ENCODE peak calls at places on chromosomes 5 and 9, in seven cellular contexts. M is esophagus squamous epithelium, L is gastrocnemius medialis, J is A549, V is IMR-90, F is thyroid gland, E is HCT116. T is an unnamed sample. For H3K4me1, the result is how much of the 10 kb centered on the place peaks cover.

GRCh38 chr5:35198096-35198495 is 32.2 kb downstream of the PRLR start:
- DNase-seq in E (no peak), L (no peak), F (peak), J (no peak), M (no peak), V (peak), T (no peak)

GRCh38 chr5:174329738-174330137 is 284.2 kb downstream of the NSG2 start:
- DNase-seq in F (no peak), J (no peak), M (no peak), L (no peak), E (no peak), V (peak), T (no peak)

GRCh38 chr5:142200387-142200786 is 91.8 kb downstream of the NDFIP1 start:
- DNase-seq in L (no peak), M (no peak), E (no peak), J (no peak), V (no peak), F (no peak), T (no peak)

GRCh38 chr5:68548959-68549676 is 333.6 kb downstream of the PIK3R1 start:
- DNase-seq in V (peak), E (no peak), F (no peak), L (no peak), J (peak), M (no peak), T (no peak)

GRCh38 chr9:91857831-91858669 is 92.0 kb downstream of the ROR2 start:
- DNase-seq in F (no peak), E (no peak), M (no peak), L (no peak), J (no peak), V (no peak), T (peak)

GRCh38 chr5:82312373-82312856 is 34.3 kb upstream of the RPS23 start:
- DNase-seq in V (peak), J (peak), L (peak), E (peak), F (peak), M (no peak), T (no peak)

GRCh38 chr5:56475689-56476486 is 242.8 kb upstream of the ANKRD55 start:
- DNase-seq in V (peak), M (no peak), F (no peak), L (no peak), E (no peak), J (no peak), T (no peak)

GRCh38 chr9:98658965-98659364 is 49.8 kb downstream of the GABBR2 start:
- DNase-seq in J (no peak), L (no peak), E (no peak), M (no peak), V (peak), F (no peak), T (no peak)

GRCh38 chr9:99720455-99721050 is 101.1 kb upstream of the NR4A3 start:
- DNase-seq in V (peak), L (no peak), E (no peak), F (peak), M (no peak), J (no peak), T (no peak)

GRCh38 chr9:98860871-98861293 is 53.4 kb downstream of the GALNT12 start:
- DNase-seq in L (peak), F (peak), J (peak), M (no peak), V (peak), E (no peak), T (no peak)

GRCh38 chr5:122102825-122103224 is 24.8 kb upstream of the LOX start:
- DNase-seq in F (no peak), M (no peak), E (no peak), L (no peak), J (no peak), V (peak), T (no peak)

GRCh38 chr9:22237497-22238363 is 208.9 kb upstream of the DMRTA1 start:
- DNase-seq in M (no peak), F (no peak), E (peak), J (peak), V (peak), L (no peak), T (no peak)

GRCh38 chr9:109968702-109969450 is 188.9 kb downstream of the PALM2AKAP2 start:
- DNase-seq in J (no peak), M (no peak), F (peak), V (peak), E (no peak), L (no peak), T (no peak)

GRCh38 chr9:114777841-114778240 is 28.0 kb downstream of the TNFSF15 start:
- DNase-seq in F (no peak), M (no peak), V (no peak), J (no peak), E (no peak), L (no peak), T (no peak)

GRCh38 chr5:73591698-73592501 is 26.4 kb downstream of the UTP15 start:
- DNase-seq in E (no peak), L (no peak), V (peak), J (no peak), M (no peak), F (no peak), T (no peak)

GRCh38 chr9:131017067-131017466 is 8.1 kb downstream of the LAMC3 start:
- DNase-seq in E (no peak), F (no peak), L (no peak), V (no peak), M (no peak), J (no peak), T (no peak)

GRCh38 chr5:33824516-33825195 is 67.1 kb downstream of the ADAMTS12 start:
- DNase-seq in F (no peak), V (peak), J (no peak), E (no peak), L (no peak), M (no peak), T (no peak)

GRCh38 chr5:27308151-27308550 is 269.8 kb upstream of the CDH9 start:
- DNase-seq in J (no peak), V (peak), M (no peak), E (no peak), F (no peak), L (no peak), T (no peak)

GRCh38 chr5:54743997-54744788 is 226.6 kb downstream of the SNX18 start:
- DNase-seq in J (no peak), E (no peak), F (peak), V (peak), L (no peak), M (peak), T (peak)

GRCh38 chr9:121958530-121958929 is 134.6 kb downstream of the TTLL11 start:
- DNase-seq in E (no peak), L (no peak), M (no peak), V (peak), F (no peak), J (no peak), T (no peak)

GRCh38 chr9:93128011-93128714 is 5.9 kb downstream of the NINJ1 start:
- DNase-seq in M (no peak), L (no peak), E (no peak), F (no peak), V (no peak), J (no peak), T (peak)

GRCh38 chr9:17294822-17295624 is 160.2 kb downstream of the CNTLN start:
- DNase-seq in E (no peak), J (no peak), M (no peak), L (no peak), V (no peak), F (no peak), T (peak)

GRCh38 chr9:127828262-127829031 is 25.8 kb downstream of the FPGS start:
- DNase-seq in E (peak), J (peak), L (peak), F (peak), M (no peak), V (peak), T (peak)

GRCh38 chr5:109485030-109485429 is 75.3 kb upstream of the PJA2 start:
- DNase-seq in J (no peak), V (no peak), L (peak), M (no peak), E (no peak), F (peak), T (no peak)

GRCh38 chr5:68088302-68088701 is 127.3 kb upstream of the PIK3R1 start:
- DNase-seq in V (peak), F (no peak), E (no peak), J (no peak), M (no peak), L (no peak), T (no peak)

GRCh38 chr9:96490534-96491078 is 40.6 kb downstream of the HABP4 start:
- DNase-seq in J (no peak), E (no peak), L (no peak), F (no peak), M (no peak), V (no peak), T (no peak)

GRCh38 chr5:14581891-14582796 is 552 bp downstream of the OTULINL start:
- DNase-seq in F (peak), J (peak), V (no peak), L (peak), E (peak), M (no peak), T (peak)

GRCh38 chr9:14399736-14400657 is 86.1 kb upstream of the NFIB start:
- DNase-seq in F (no peak), J (no peak), L (no peak), V (no peak), E (no peak), M (no peak), T (no peak)
- TF ChIP-seq POLR2A in F (no peak), J (no peak), L (no peak), V (no peak), E (no peak), M (no peak), T (no peak)

DNA sequence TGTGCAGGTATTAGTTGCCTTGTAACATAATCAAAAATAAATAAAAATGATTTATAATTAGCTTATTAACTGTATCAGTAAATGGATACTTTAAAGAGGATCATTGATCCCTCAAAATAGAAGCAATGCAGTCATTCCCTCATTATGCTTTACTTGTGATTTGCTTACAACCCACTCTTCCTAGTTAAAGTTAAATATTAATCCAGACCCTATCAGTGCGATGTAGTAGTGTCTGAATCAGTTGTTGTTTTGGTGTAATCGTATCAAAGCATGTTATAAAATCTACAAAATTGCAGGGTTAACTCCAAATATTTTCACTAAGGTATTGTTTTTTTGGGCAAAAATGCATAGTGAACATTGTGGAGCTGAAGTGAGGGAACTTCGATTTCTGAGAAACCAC is 17.6 kb downstream of the TENT4A start:
- DNase-seq in V (no peak), F (no peak), J (no peak), M (no peak), L (no peak), E (no peak), T (no peak)
- H3K4me1 ChIP-seq in V (half or more), F (under half), J (under half), M (under half), L (half or more), E (under half), T (half or more)

DNA sequence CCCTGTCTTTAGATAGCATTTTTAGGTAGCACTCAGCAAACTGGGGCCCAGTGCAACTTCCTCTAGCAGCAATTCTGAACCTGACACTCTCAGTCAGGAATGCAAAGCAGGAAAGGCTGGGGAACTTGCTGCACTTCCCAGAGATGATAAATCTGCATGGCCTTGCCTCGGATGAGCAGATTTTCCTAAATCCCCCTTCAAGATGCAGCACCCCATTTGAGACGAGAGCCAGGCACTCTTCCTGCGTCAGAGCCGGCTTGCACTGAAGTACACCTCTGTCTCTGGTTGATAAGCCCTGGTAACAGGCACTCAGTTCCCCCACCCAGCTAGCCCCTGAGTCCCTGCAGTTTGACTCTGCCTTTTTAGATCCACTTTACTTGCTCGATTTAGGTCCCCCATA is 296.7 kb upstream of the PANK3 start:
- DNase-seq in L (no peak), F (no peak), E (no peak), M (no peak), J (no peak), V (no peak), T (no peak)
- TF ChIP-seq POLR2A in L (no peak), F (no peak), E (no peak), M (no peak), J (no peak), V (no peak), T (no peak)

GRCh38 chr9:35923598-35923926 is 14.3 kb downstream of the SPAAR start:
- DNase-seq in J (no peak), V (no peak), E (no peak), L (no peak), M (no peak), F (no peak), T (no peak)
- H3K4me1 ChIP-seq in J (under half), V (under half), E (under half), L (under half), M (under half), F (under half), T (under half)

GRCh38 chr5:134525687-134526482 is 415 bp downstream of the JADE2 start:
- DNase-seq in L (peak), E (no peak), M (no peak), F (peak), V (peak), J (peak), T (peak)
- TF ChIP-seq POLR2A in L (no peak), E (peak), M (peak), F (peak), V (peak), J (peak), T (no peak)

GRCh38 chr5:111741270-111741669 is 15.7 kb downstream of the NREP start:
- DNase-seq in V (peak), F (no peak), E (no peak), J (no peak), L (no peak), M (no peak), T (no peak)
- H3K4me1 ChIP-seq in V (under half), F (under half), E (under half), J (under half), L (half or more), M (under half), T (under half)

GRCh38 chr5:126603402-126603991 is 2.8 kb downstream of the PHAX start:
- DNase-seq in L (no peak), M (no peak), F (no peak), E (no peak), V (no peak), J (no peak), T (no peak)

GRCh38 chr5:126599499-126599898 is 1.2 kb upstream of the PHAX start:
- DNase-seq in M (no peak), F (no peak), E (no peak), L (no peak), V (no peak), J (no peak), T (no peak)

GRCh38 chr5:126597156-126597555 is 2.1 kb upstream of the ALDH7A1 start:
- DNase-seq in E (no peak), F (no peak), L (no peak), J (peak), M (no peak), V (peak), T (no peak)

GRCh38 chr5:126605525-126605924 is 4.8 kb downstream of the PHAX start:
- DNase-seq in M (no peak), J (no peak), F (no peak), V (no peak), L (no peak), E (no peak), T (no peak)

DNA sequence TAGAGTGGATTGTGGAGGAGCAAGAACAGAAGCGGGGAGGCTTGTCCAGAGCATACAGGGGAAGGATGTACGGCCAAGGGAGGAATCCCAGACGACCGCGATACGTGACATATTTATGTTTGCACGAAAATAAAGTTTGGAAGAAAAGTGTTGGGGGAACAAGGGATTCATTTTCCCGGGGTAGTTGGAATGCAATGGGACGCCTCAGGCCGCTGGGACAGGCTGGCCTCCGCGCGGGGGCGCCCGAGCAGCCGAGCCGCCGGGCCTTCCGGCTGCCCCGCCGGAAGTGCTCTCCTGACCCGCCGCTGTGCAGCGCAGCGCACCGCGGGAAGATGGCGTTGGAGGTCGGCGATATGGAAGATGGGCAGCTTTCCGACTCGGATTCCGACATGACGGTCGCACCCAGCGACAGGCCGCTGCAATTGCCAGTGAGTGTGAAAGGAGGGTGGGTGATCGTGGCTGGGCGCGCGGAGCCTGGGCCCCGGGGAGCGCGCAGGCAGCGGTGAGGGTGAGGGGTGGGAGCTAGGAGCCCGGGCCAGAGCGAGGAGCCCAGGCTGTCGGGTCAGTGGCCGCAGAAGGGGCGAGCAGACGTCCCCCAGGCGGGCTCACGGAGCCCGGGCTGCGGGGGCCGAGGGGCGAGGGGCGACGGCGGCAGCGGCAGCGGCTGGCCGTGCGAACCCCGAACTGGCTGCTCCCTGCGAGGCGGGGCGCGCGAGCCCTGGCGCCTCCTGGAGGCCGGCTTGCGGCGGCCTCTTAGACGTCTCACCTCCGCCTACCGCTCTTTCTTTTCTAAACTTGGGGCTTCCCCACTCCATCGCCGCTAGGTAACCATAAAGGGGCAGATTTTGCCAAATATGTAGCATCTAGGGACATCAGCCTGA is at the start of gene PHAX:
- DNase-seq in E (no peak), M (no peak), J (peak), V (peak), F (peak), L (peak), T (peak)
- TF ChIP-seq POLR2A in E (peak), M (peak), J (peak), V (peak), F (no peak), L (peak), T (no peak)

GRCh38 chr5:10759111-10759510 is 1.9 kb downstream of the DAP start:
- DNase-seq in L (no peak), M (no peak), F (no peak), V (no peak), E (no peak), J (no peak), T (no peak)
- H3K4me1 ChIP-seq in L (under half), M (under half), F (under half), V (under half), E (under half), J (under half), T (half or more)

GRCh38 chr5:72458407-72458806 is 48.8 kb downstream of the ZNF366 start:
- DNase-seq in L (no peak), E (no peak), F (no peak), J (no peak), M (no peak), V (no peak), T (no peak)

GRCh38 chr5:72455477-72455876 is 51.7 kb downstream of the ZNF366 start:
- DNase-seq in V (no peak), M (no peak), J (no peak), L (no peak), E (no peak), F (no peak), T (no peak)

GRCh38 chr5:72456391-72457060 is 50.7 kb downstream of the ZNF366 start:
- DNase-seq in L (no peak), V (no peak), M (no peak), F (no peak), E (no peak), J (no peak), T (no peak)

GRCh38 chr5:72459089-72459661 is 48.0 kb downstream of the ZNF366 start:
- DNase-seq in M (no peak), E (no peak), L (no peak), F (peak), V (no peak), J (no peak), T (no peak)

GRCh38 chr5:72457491-72457890 is 49.7 kb downstream of the ZNF366 start:
- DNase-seq in F (no peak), M (no peak), V (no peak), J (no peak), E (no peak), L (no peak), T (no peak)
- TF ChIP-seq POLR2A in F (no peak), M (no peak), V (no peak), J (no peak), E (no peak), L (no peak), T (no peak)

DNA sequence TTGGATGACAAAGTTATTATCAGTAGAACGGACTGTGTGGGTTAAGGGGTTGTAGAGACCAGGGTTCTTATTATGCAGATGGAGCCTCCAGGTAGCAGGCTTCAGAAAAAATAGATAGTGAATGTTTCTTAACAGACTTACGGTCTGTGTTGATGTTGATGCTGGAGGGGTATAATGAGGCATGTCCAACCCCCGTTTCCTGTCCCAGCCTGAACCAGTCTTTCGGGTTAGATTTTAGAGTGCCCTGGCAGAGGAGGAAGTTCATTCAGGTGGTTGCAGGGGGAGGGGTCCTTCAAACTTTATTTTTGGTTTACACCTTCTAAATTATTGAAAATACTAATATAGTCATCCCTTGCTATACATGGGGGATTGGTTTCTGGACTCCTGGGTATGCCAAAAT is 9.7 kb upstream of the SEMA4D start:
- DNase-seq in E (no peak), L (no peak), F (no peak), V (no peak), J (no peak), M (no peak), T (no peak)
- H3K4me1 ChIP-seq in E (under half), L (under half), F (under half), V (under half), J (under half), M (under half), T (half or more)

T was measured in spleen.